ENCODE peak calls at places on chromosomes 11 and 22, in six cellular contexts. E, Q, R, L, P and D are unnamed samples.

GRCh38 chr11:56688554-56688953 is 10.3 kb upstream of the OR9G1 start:
- DNase-seq in Q (no peak), E (no peak), R (no peak), L (no peak), P (no peak), D (no peak)

GRCh38 chr11:67442504-67443398 is 525 bp downstream of the CORO1B start:
- DNase-seq in E (no peak), L (peak; percentile 29), P (no peak), R (no peak), Q (no peak), D (no peak)

GRCh38 chr22:40397436-40397835 is 27.0 kb downstream of the SGSM3 start:
- DNase-seq in R (no peak), Q (no peak), E (peak; percentile 36), L (no peak), P (no peak), D (peak; percentile 71)

GRCh38 chr11:13928566-13929251 is 33.8 kb upstream of the SPON1 start:
- DNase-seq in E (peak; percentile 74), L (peak; percentile 63), Q (no peak), P (no peak), R (no peak), D (peak; percentile 67)

GRCh38 chr22:26471522-26471921 is 12.1 kb downstream of the HPS4 start:
- DNase-seq in Q (peak; percentile 67), R (no peak), E (peak; percentile 74), L (peak; percentile 92), P (no peak), D (peak; percentile 39)

GRCh38 chr11:61730222-61730994 is 22.0 kb upstream of the MYRF start:
- DNase-seq in Q (peak; percentile 71), P (no peak), E (no peak), R (no peak), L (peak; percentile 99), D (no peak)

GRCh38 chr11:39255648-39256047 is 2203.8 kb downstream of the LRRC4C start:
- DNase-seq in P (no peak), Q (no peak), R (no peak), E (no peak), L (no peak), D (no peak)

GRCh38 chr11:11406652-11407051 is 53.6 kb upstream of the CSNK2A3 start:
- DNase-seq in P (no peak), E (no peak), L (no peak), Q (no peak), R (no peak), D (no peak)

GRCh38 chr11:12235945-12236743 is 125.8 kb downstream of the MICAL2 start:
- DNase-seq in E (peak; percentile 77), P (no peak), Q (peak; percentile 58), L (peak; percentile 75), R (peak; percentile 60), D (peak; percentile 81)

GRCh38 chr11:128515766-128516466 is 71.4 kb downstream of the ETS1 start:
- DNase-seq in R (no peak), P (no peak), L (no peak), E (peak; percentile 13), Q (no peak), D (no peak)

GRCh38 chr11:93484716-93485115 is 58.5 kb downstream of the SMCO4 start:
- DNase-seq in R (no peak), E (peak; percentile 28), Q (no peak), L (no peak), P (no peak), D (peak; percentile 73)

GRCh38 chr11:975824-976223 is 50.2 kb downstream of the AP2A2 start:
- DNase-seq in E (peak; percentile 57), Q (no peak), L (no peak), P (no peak), R (peak; percentile 78), D (peak; percentile 66)

GRCh38 chr11:121634889-121635288 is 182.1 kb upstream of the SORL1-AS1 start:
- DNase-seq in P (no peak), Q (no peak), R (no peak), L (peak; percentile 97), E (peak; percentile 90), D (peak; percentile 82)

GRCh38 chr11:2189938-2190669 is 18.5 kb upstream of the TH start:
- DNase-seq in P (no peak), L (no peak), Q (no peak), E (no peak), R (no peak), D (no peak)

GRCh38 chr22:38017272-38017920 is 33.0 kb upstream of the SOX10 start:
- DNase-seq in Q (peak; percentile 86), R (no peak), L (no peak), P (no peak), E (peak; percentile 66), D (peak; percentile 74)

GRCh38 chr11:134398079-134398444 is 14.0 kb downstream of the B3GAT1 start:
- DNase-seq in R (no peak), Q (no peak), E (no peak), P (no peak), L (no peak), D (no peak)

GRCh38 chr22:29003975-29004646 is 57.5 kb downstream of the C22orf31 start:
- DNase-seq in R (peak; percentile 49), L (peak; percentile 25), E (no peak), P (no peak), Q (peak; percentile 58), D (no peak)

GRCh38 chr22:26008587-26008986 is 160.7 kb upstream of the SEZ6L start:
- DNase-seq in E (no peak), R (no peak), P (no peak), Q (no peak), L (no peak), D (no peak)

GRCh38 chr11:123080023-123080422 is 18.1 kb upstream of the HSPA8 start:
- DNase-seq in P (no peak), R (no peak), E (no peak), Q (no peak), L (no peak), D (no peak)

GRCh38 chr11:1260023-1260501 is 37.2 kb downstream of the MUC5B start:
- DNase-seq in P (no peak), E (peak; percentile 27), R (no peak), L (peak; percentile 48), Q (no peak), D (peak; percentile 46)

GRCh38 chr11:109590782-109591181 is 168.8 kb downstream of the C11orf87 start:
- DNase-seq in L (no peak), Q (no peak), P (no peak), R (no peak), E (no peak), D (no peak)

GRCh38 chr11:63535734-63536133 is 874 bp upstream of the PLAAT4 start:
- DNase-seq in Q (no peak), R (no peak), P (no peak), E (peak; percentile 28), L (no peak), D (no peak)

GRCh38 chr22:37203354-37204044 is 8.8 kb downstream of the SSTR3 start:
- DNase-seq in E (no peak), L (no peak), Q (peak; percentile 25), R (no peak), P (no peak), D (no peak)

GRCh38 chr11:104649002-104649401 is 249.3 kb downstream of the CASP12 start:
- DNase-seq in P (no peak), L (no peak), Q (no peak), E (no peak), R (no peak), D (no peak)

DNA sequence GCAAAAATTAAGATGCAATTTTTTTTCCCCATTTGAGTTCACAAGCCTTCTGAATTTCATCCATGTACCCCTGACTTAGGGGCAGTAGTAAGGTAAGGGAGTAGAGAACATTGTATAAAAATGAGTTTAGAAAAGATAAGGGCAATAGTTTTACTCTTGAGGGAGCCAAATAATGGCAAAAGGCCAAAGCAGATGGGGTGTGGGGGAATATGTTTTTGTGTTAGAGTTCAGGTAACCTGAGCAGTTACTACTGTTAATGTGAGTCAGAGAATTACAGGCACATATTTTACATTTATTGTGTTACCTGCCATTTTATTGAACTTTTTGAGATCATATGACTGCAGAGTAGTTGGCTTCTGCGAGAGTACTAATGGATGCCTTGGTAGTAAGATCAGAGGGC is 3.1 kb downstream of the EED start:
- DNase-seq in R (no peak), E (no peak), L (peak; percentile 73), Q (no peak), P (no peak), D (no peak)
- H3K4me3 ChIP-seq in R (no peak overlapping the region), E (no peak overlapping the region), L (peak overlapping the region; percentile 85), Q (no peak overlapping the region), P (no peak overlapping the region), D (no peak overlapping the region)

GRCh38 chr11:31160504-31161422 is 208.8 kb downstream of the DCDC1 start:
- DNase-seq in P (no peak), R (peak; percentile 58), Q (no peak), L (peak; percentile 40), E (peak; percentile 2), D (peak; percentile 8)
- TF ChIP-seq CTCF in P (peak; percentile 21), R (peak; percentile 67), Q (peak; percentile 28), L (peak; percentile 46), E (peak; percentile 38), D (peak; percentile 42)

DNA sequence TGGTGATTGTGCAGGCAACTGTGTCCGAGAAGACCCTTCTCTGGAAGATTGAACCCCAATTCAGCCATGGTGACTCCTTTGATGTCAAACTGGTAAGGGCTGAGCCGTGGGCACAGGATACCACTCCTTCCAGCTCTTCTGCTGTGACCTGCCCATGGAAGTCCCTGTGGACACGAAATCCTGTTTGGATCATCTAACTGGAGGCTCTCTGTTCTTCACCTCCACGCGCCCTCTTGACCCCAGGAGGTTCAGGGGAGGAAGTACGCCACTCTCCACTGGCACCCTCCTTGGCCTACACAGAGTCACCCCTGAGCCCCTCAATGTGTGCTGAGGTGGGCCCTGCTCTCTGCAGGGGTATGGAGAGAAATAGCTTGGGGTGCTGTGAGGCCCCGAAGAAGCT is 810 bp downstream of the ISX start:
- DNase-seq in R (no peak), E (no peak), P (no peak), L (no peak), Q (no peak), D (no peak)
- H3K4me3 ChIP-seq in R (no peak overlapping the region), E (no peak overlapping the region), P (no peak overlapping the region), L (no peak overlapping the region), Q (no peak overlapping the region), D (no peak overlapping the region)

GRCh38 chr22:47245286-47245685 is 482.8 kb downstream of the TBC1D22A start:
- DNase-seq in R (no peak), E (no peak), P (no peak), L (no peak), Q (no peak), D (no peak)

GRCh38 chr22:47245786-47246185 is 483.3 kb downstream of the TBC1D22A start:
- DNase-seq in E (no peak), L (no peak), Q (no peak), P (no peak), R (no peak), D (no peak)

GRCh38 chr22:47248925-47249324 is 486.5 kb downstream of the TBC1D22A start:
- DNase-seq in R (no peak), P (no peak), E (no peak), L (no peak), Q (no peak), D (no peak)

GRCh38 chr22:47249370-47249928 is 487.0 kb downstream of the TBC1D22A start:
- DNase-seq in Q (no peak), P (no peak), R (no peak), L (no peak), E (no peak), D (no peak)

DNA sequence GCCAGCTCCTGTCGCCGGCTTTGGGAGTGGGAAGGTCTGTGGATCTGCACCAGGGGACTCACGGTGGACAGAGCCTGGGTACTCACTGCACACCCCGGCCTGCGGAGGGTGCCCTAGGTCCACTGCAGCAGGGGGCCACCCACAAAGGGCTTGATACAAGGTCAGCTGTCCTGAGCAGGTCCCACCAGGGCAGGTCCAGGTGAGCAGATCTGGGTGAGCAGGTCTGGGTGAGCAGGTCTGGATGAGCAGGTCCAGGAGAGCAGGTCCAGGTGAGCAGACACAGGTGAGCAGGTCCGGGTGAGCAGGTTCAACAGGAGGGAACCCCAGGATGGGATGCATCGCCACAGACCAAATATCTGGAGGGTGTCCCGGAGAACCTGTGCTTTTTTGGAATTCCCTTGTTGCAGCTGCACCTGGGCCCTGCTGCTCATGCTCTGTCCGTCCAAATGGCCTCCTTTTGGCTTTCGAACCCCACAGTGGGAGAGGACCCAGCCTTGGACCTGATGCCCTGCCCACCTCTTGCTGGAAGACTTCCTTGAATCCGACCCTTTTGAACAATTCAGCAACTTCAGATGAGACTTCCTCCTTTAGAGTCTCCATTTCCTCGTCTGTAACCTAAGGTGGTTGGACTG is 485.3 kb downstream of the TBC1D22A start:
- DNase-seq in E (no peak), R (no peak), Q (no peak), P (no peak), L (no peak), D (no peak)
- TF ChIP-seq CTCF in E (no peak), R (no peak), Q (no peak), P (no peak), L (no peak), D (no peak)